ENCODE peak calls at places on chromosomes 6 and 20, in six cellular contexts. I is HCT116, Y is heart right ventricle, A is IMR-90, S is PC-3, G is pancreas. W is an unnamed sample.

GRCh38 chr20:17495826-17496225 is 35.4 kb downstream of the BFSP1 start:
- DNase-seq in Y (no peak), A (no peak), S (no peak), I (no peak), G (no peak), W (no peak)

GRCh38 chr6:43184268-43184985 is 2.4 kb downstream of the CUL9 start:
- DNase-seq in A (no peak), Y (no peak), I (no peak), G (no peak), S (no peak), W (no peak)

GRCh38 chr20:35283441-35284266 is 918 bp downstream of the EIF6 start:
- DNase-seq in G (no peak), A (no peak), I (no peak), S (no peak), Y (no peak), W (no peak)

GRCh38 chr6:3489961-3490621 is 33.2 kb upstream of the SLC22A23 start:
- DNase-seq in Y (no peak), I (no peak), G (no peak), A (no peak), S (no peak), W (no peak)

GRCh38 chr6:112287836-112288235 is 33.5 kb upstream of the LAMA4 start:
- DNase-seq in I (no peak), G (no peak), A (peak; percentile 24), S (no peak), Y (no peak), W (no peak)

GRCh38 chr6:108966236-108966635 is 118.0 kb downstream of the ARMC2 start:
- DNase-seq in A (no peak), G (no peak), I (no peak), Y (no peak), S (no peak), W (no peak)

GRCh38 chr20:51338692-51339440 is 203.7 kb downstream of the NFATC2 start:
- DNase-seq in I (no peak), A (peak; percentile 85), S (peak; percentile 33), Y (no peak), G (no peak), W (peak; percentile 91)

GRCh38 chr6:90459225-90459758 is 127.6 kb downstream of the MAP3K7 start:
- DNase-seq in A (no peak), I (no peak), S (peak; percentile 53), G (no peak), Y (no peak), W (no peak)

GRCh38 chr6:41593451-41594238 is 44.6 kb upstream of the MDFI start:
- DNase-seq in Y (no peak), A (no peak), G (peak; percentile 42), I (no peak), S (no peak), W (no peak)

GRCh38 chr6:157021267-157022021 is 244.3 kb downstream of the ARID1B start:
- DNase-seq in G (peak; percentile 93), S (peak; percentile 80), I (peak; percentile 59), A (peak; percentile 81), Y (peak; percentile 91), W (peak; percentile 95)
- TF ChIP-seq CTCF in G (peak; percentile 13), S (peak; percentile 40), I (peak; percentile 23), A (peak; percentile 52), Y (peak; percentile 67), W (peak; percentile 40)

GRCh38 chr6:148492654-148493290 is 150.1 kb downstream of the SASH1 start:
- DNase-seq in Y (no peak), G (no peak), S (no peak), A (no peak), I (no peak), W (no peak)
- H3K4me3 ChIP-seq in Y (no peak overlapping the region), G (no peak overlapping the region), S (no peak overlapping the region), A (no peak overlapping the region), I (no peak overlapping the region), W (no peak overlapping the region)

GRCh38 chr6:113786168-113786567 is 71.0 kb upstream of the MARCKS start:
- DNase-seq in S (peak; percentile 4), A (no peak), G (no peak), I (peak; percentile 3), Y (no peak), W (no peak)
- TF ChIP-seq CTCF in S (no peak), A (no peak), G (no peak), I (no peak), Y (no peak), W (no peak)

GRCh38 chr20:61256819-61257218 is 4.8 kb downstream of the CDH4 start:
- DNase-seq in I (no peak), A (no peak), Y (no peak), S (no peak), G (no peak), W (no peak)
- H3K4me3 ChIP-seq in I (no peak overlapping the region), A (no peak overlapping the region), Y (no peak overlapping the region), S (no peak overlapping the region), G (no peak overlapping the region), W (no peak overlapping the region)

W was measured in astrocyte of the spinal cord.